ENCODE peak calls at places on chromosomes 12 and 14, in six cellular contexts. C, X, Z, T, A and R are unnamed samples.
A peak's percentile ranks its signal among the peaks of the same experiment; 100 is the strongest.

GRCh38 chr12:113262710-113263109 is 41.4 kb downstream of the TPCN1 start:
- DNase-seq in C (no peak), X (no peak), Z (peak; percentile 52), T (peak; percentile 55), A (no peak), R (no peak)

GRCh38 chr14:88233915-88234314 is 89.2 kb downstream of the KCNK10 start:
- DNase-seq in C (no peak), X (no peak), Z (peak; percentile 26), T (no peak), A (no peak), R (no peak)

GRCh38 chr12:49777800-49778748 is 36.7 kb downstream of the TMBIM6 start:
- DNase-seq in C (no peak), X (peak; percentile 71), Z (peak; percentile 66), T (peak; percentile 21), A (peak; percentile 79), R (peak; percentile 63)

GRCh38 chr12:47721431-47721973 is 3.8 kb downstream of the ENDOU start:
- DNase-seq in C (no peak), X (no peak), Z (no peak), T (peak; percentile 55), A (no peak), R (no peak)

GRCh38 chr12:45051490-45052105 is 699 bp upstream of the DBX2 start:
- DNase-seq in C (no peak), X (no peak), Z (no peak), T (peak; percentile 6), A (no peak), R (no peak)

GRCh38 chr14:52949711-52950409 is 990 bp downstream of the FERMT2 start:
- DNase-seq in C (peak; percentile 38), X (no peak), Z (peak; percentile 19), T (peak; percentile 49), A (no peak), R (peak; percentile 6)

GRCh38 chr12:11719678-11720099 is 70.2 kb downstream of the ETV6 start:
- DNase-seq in C (no peak), X (no peak), Z (peak; percentile 81), T (peak; percentile 91), A (no peak), R (no peak)

GRCh38 chr14:21087294-21088091 is 11.0 kb downstream of the ZNF219 start:
- DNase-seq in C (no peak), X (peak; percentile 74), Z (peak; percentile 48), T (peak; percentile 94), A (no peak), R (peak; percentile 98)

GRCh38 chr12:108565976-108566375 is 3.6 kb downstream of the ISCU start:
- DNase-seq in C (no peak), X (peak; percentile 52), Z (peak; percentile 96), T (peak; percentile 85), A (peak; percentile 83), R (peak; percentile 80)

GRCh38 chr12:46372131-46372851 is at the start of gene SLC38A2:
- DNase-seq in C (no peak), X (peak; percentile 96), Z (peak; percentile 98), T (peak; percentile 94), A (peak; percentile 98), R (peak; percentile 96)

GRCh38 chr14:20493634-20494033 is 11.7 kb upstream of the RNASE10 start:
- DNase-seq in C (no peak), X (no peak), Z (peak; percentile 13), T (no peak), A (no peak), R (no peak)

GRCh38 chr14:56570295-56570694 is 9.3 kb upstream of the TMEM260 start:
- DNase-seq in C (no peak), X (no peak), Z (no peak), T (no peak), A (no peak), R (no peak)

GRCh38 chr12:95701722-95702418 is 88.7 kb downstream of the NTN4 start:
- DNase-seq in C (no peak), X (no peak), Z (no peak), T (no peak), A (no peak), R (no peak)

GRCh38 chr12:41968661-41969060 is 176.0 kb downstream of the GXYLT1 start:
- DNase-seq in C (no peak), X (no peak), Z (no peak), T (no peak), A (no peak), R (no peak)

GRCh38 chr12:56510786-56511185 is 10.8 kb upstream of the RBMS2 start:
- DNase-seq in C (no peak), X (no peak), Z (no peak), T (no peak), A (no peak), R (no peak)

GRCh38 chr14:91283666-91284065 is 39.2 kb upstream of the GPR68 start:
- DNase-seq in C (no peak), X (no peak), Z (no peak), T (peak; percentile 10), A (no peak), R (no peak)

GRCh38 chr14:36362648-36363047 is 42.2 kb upstream of the MBIP start:
- DNase-seq in C (no peak), X (no peak), Z (no peak), T (no peak), A (no peak), R (no peak)

GRCh38 chr14:60845523-60845922 is 111.0 kb downstream of the MNAT1 start:
- DNase-seq in C (no peak), X (no peak), Z (no peak), T (no peak), A (no peak), R (no peak)

GRCh38 chr14:59118171-59118570 is 70.3 kb upstream of the DAAM1 start:
- DNase-seq in C (no peak), X (no peak), Z (no peak), T (no peak), A (no peak), R (no peak)

GRCh38 chr12:131759176-131759575 is 48.3 kb downstream of the SFSWAP start:
- DNase-seq in C (no peak), X (no peak), Z (no peak), T (no peak), A (no peak), R (no peak)

GRCh38 chr12:50642035-50642451 is 121.9 kb upstream of the ATF1 start:
- DNase-seq in C (no peak), X (no peak), Z (no peak), T (peak; percentile 6), A (no peak), R (no peak)

GRCh38 chr14:100540926-100541620 is 46.1 kb downstream of the BEGAIN start:
- DNase-seq in C (no peak), X (no peak), Z (no peak), T (no peak), A (peak; percentile 66), R (no peak)

GRCh38 chr12:252634-253033 is 10.0 kb downstream of the SLC6A13 start:
- DNase-seq in C (no peak), X (no peak), Z (no peak), T (no peak), A (no peak), R (no peak)

GRCh38 chr12:2283910-2284309 is 231.1 kb downstream of the CACNA1C start:
- DNase-seq in C (no peak), X (no peak), Z (no peak), T (peak; percentile 91), A (no peak), R (no peak)
- H3K4me3 ChIP-seq in C (no peak overlapping the region), X (no peak overlapping the region), Z (no peak overlapping the region), T (peak overlapping the region; percentile 42), A (no peak overlapping the region), R (no peak overlapping the region)

DNA sequence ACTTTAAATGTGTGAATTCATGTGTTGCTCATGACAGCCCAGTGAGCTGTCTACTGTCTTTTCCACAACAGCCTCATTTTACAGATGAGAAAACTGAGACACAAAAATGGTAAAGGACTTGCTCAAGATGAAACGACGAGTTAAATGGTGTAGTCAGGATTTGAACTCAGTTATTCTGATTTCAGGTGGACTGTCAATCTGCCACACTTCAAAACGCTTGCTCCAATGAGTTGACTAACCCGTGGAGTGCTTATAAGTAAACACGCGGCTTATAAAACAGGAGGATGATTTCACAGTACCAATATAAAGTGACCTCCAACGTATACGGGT is 652 bp upstream of the POLE2 start:
- DNase-seq in C (no peak), X (no peak), Z (no peak), T (no peak), A (no peak), R (no peak)
- H3K4me3 ChIP-seq in C (peak overlapping the region; percentile 62), X (peak overlapping the region; percentile 68), Z (no peak overlapping the region), T (no peak overlapping the region), A (no peak overlapping the region), R (peak overlapping the region; percentile 56)

GRCh38 chr12:12788131-12788530 is 2.7 kb downstream of the APOLD1 start:
- DNase-seq in C (no peak), X (no peak), Z (peak; percentile 4), T (no peak), A (no peak), R (no peak)

GRCh38 chr12:12784116-12784515 is 1.3 kb upstream of the APOLD1 start:
- DNase-seq in C (no peak), X (no peak), Z (no peak), T (no peak), A (no peak), R (no peak)

GRCh38 chr12:12786371-12786715 is 884 bp downstream of the APOLD1 start:
- DNase-seq in C (no peak), X (no peak), Z (no peak), T (peak; percentile 17), A (no peak), R (no peak)

GRCh38 chr12:12786716-12787601 is 1.5 kb downstream of the APOLD1 start:
- DNase-seq in C (peak; percentile 59), X (peak; percentile 70), Z (peak; percentile 84), T (peak; percentile 81), A (peak; percentile 82), R (peak; percentile 73)

GRCh38 chr12:12784911-12785814 is at the start of gene APOLD1:
- DNase-seq in C (peak; percentile 33), X (no peak), Z (peak; percentile 44), T (no peak), A (no peak), R (no peak)
- H3K4me3 ChIP-seq in C (peak within 1 kb of the TSS; percentile 65), X (peak within 1 kb of the TSS; percentile 89), Z (peak within 1 kb of the TSS; percentile 23), T (peak within 1 kb of the TSS; percentile 67), A (no peak within 1 kb of the TSS), R (peak within 1 kb of the TSS; percentile 75)

GRCh38 chr12:51906452-51907082 is 737 bp upstream of the ACVRL1 start:
- DNase-seq in C (no peak), X (no peak), Z (no peak), T (no peak), A (no peak), R (no peak)

GRCh38 chr12:51905507-51906438 is 1.5 kb upstream of the ACVRL1 start:
- DNase-seq in C (peak; percentile 87), X (no peak), Z (peak; percentile 64), T (peak; percentile 91), A (no peak), R (no peak)

GRCh38 chr12:51907864-51908425 is 641 bp downstream of the ACVRL1 start:
- DNase-seq in C (no peak), X (no peak), Z (no peak), T (no peak), A (no peak), R (no peak)

GRCh38 chr12:51907083-51907863 is at the start of gene ACVRL1:
- DNase-seq in C (no peak), X (no peak), Z (no peak), T (peak; percentile 34), A (no peak), R (no peak)

DNA sequence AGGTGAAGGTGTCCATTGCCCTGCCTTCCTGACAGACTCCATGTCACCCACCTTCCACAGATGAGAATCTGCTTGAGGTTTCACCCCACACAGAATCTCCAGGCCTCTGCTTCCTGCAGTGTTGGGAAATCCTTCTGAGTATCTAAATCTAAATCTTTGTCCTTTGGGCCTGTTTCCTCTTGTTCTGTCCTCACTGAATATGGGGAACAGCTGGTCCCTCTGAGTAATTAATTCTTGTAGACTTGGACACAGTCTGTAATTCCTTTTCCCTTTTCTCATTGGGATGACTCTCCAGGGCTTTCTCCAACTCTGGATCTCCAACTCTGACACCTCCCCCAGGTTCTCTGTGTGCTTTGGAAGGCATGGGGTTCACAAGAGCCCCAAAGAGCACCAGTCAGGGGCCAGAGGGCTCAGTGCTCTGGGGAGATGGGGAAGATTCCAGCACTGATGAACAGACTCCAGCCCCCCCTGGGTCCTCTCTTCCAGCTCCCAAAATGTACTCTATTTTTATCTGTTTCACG is 2.3 kb upstream of the ACVRL1 start:
- DNase-seq in C (no peak), X (no peak), Z (no peak), T (peak; percentile 92), A (no peak), R (no peak)
- H3K4me3 ChIP-seq in C (no peak overlapping the region), X (no peak overlapping the region), Z (no peak overlapping the region), T (peak overlapping the region; percentile 41), A (no peak overlapping the region), R (no peak overlapping the region)